ENCODE peak calls at places on chromosomes 5 and 9, in nine cellular contexts. M is stomach, K is transverse colon, V is breast epithelium, F is prostate gland, I is endothelial cell of umbilical vein, B is K562, Y is GM23338, C is HCT116. O is an unnamed sample. For H3K27me3, the result is how much of the 10 kb centered on the place peaks cover.

GRCh38 chr9:96655198-96655851 is at the start of gene PRXL2C:
- DNase-seq in B (peak), Y (peak), V (peak), I (peak), K (peak), M (peak), C (no peak), F (peak), O (peak)

GRCh38 chr9:35367451-35367850 is 122.5 kb upstream of the RUSC2 start:
- DNase-seq in F (no peak), V (no peak), I (peak), B (no peak), K (no peak), Y (no peak), C (no peak), M (no peak), O (no peak)

GRCh38 chr5:178207183-178207916 is 3.0 kb downstream of the HNRNPAB start:
- DNase-seq in Y (no peak), I (peak), M (peak), K (peak), V (peak), C (no peak), B (no peak), F (peak), O (no peak)

GRCh38 chr9:74025402-74025894 is 471.7 kb upstream of the RORB start:
- DNase-seq in V (no peak), K (no peak), C (no peak), I (no peak), B (no peak), Y (no peak), M (no peak), F (no peak), O (no peak)

GRCh38 chr5:137200906-137201305 is 298.2 kb downstream of the SPOCK1 start:
- DNase-seq in B (no peak), Y (peak), I (no peak), M (no peak), C (no peak), F (no peak), K (no peak), V (no peak), O (no peak)

GRCh38 chr9:87421734-87422133 is 75.9 kb upstream of the DAPK1 start:
- DNase-seq in F (no peak), K (no peak), V (no peak), C (no peak), M (no peak), I (no peak), Y (no peak), B (no peak), O (no peak)

GRCh38 chr9:82367016-82367415 is 378.4 kb downstream of the SPATA31D1 start:
- DNase-seq in I (no peak), V (no peak), Y (no peak), M (no peak), K (no peak), B (no peak), C (no peak), F (no peak), O (no peak)

GRCh38 chr9:71355884-71356283 is 234.5 kb upstream of the TRPM3 start:
- DNase-seq in V (no peak), C (peak), K (no peak), B (no peak), I (no peak), M (no peak), F (no peak), Y (peak), O (no peak)

GRCh38 chr5:69368458-69369368 is 607 bp downstream of the AK6 start:
- DNase-seq in K (no peak), B (peak), V (no peak), C (peak), F (no peak), I (peak), M (no peak), Y (peak), O (no peak)

GRCh38 chr9:87249029-87249428 is 248.6 kb upstream of the DAPK1 start:
- DNase-seq in B (no peak), M (no peak), F (peak), Y (no peak), K (no peak), V (no peak), C (no peak), I (no peak), O (no peak)

GRCh38 chr5:65790371-65791163 is 68.6 kb downstream of the NLN start:
- DNase-seq in C (no peak), F (no peak), K (no peak), Y (no peak), V (no peak), I (no peak), M (no peak), B (no peak), O (peak)

GRCh38 chr5:39650234-39650816 is 225.5 kb upstream of the DAB2 start:
- DNase-seq in F (no peak), V (no peak), B (no peak), C (no peak), I (peak), Y (no peak), M (no peak), K (no peak), O (no peak)

GRCh38 chr9:84276741-84277140 is 63.8 kb downstream of the SLC28A3 start:
- DNase-seq in M (no peak), V (no peak), B (no peak), F (no peak), I (no peak), Y (peak), K (no peak), C (no peak), O (no peak)

GRCh38 chr9:7315116-7315515 is 484.5 kb downstream of the DMAC1 start:
- DNase-seq in Y (no peak), B (no peak), I (no peak), K (no peak), V (no peak), F (no peak), C (no peak), M (no peak), O (no peak)

GRCh38 chr5:181217805-181218065 is 5.3 kb upstream of the TRIM41 start:
- DNase-seq in Y (no peak), I (no peak), V (no peak), M (no peak), B (no peak), C (no peak), K (peak), F (no peak), O (no peak)

GRCh38 chr9:127720031-127720864 is 4.4 kb downstream of the TTC16 start:
- DNase-seq in C (no peak), I (no peak), F (no peak), V (no peak), K (no peak), Y (no peak), B (no peak), M (no peak), O (no peak)

GRCh38 chr9:112782218-112782617 is 31.7 kb downstream of the SNX30 start:
- DNase-seq in Y (no peak), K (no peak), B (no peak), F (peak), M (no peak), C (no peak), V (no peak), I (no peak), O (no peak)

GRCh38 chr5:61744690-61745619 is 412.9 kb downstream of the ZSWIM6 start:
- DNase-seq in F (peak), M (peak), I (no peak), B (peak), V (no peak), K (no peak), C (peak), Y (no peak), O (no peak)

GRCh38 chr5:113084402-113085083 is 107.9 kb downstream of the DCP2 start:
- DNase-seq in C (no peak), M (no peak), I (no peak), F (no peak), K (no peak), Y (no peak), V (no peak), B (peak), O (no peak)

GRCh38 chr9:127229691-127230417 is 34.7 kb upstream of the GARNL3 start:
- DNase-seq in Y (no peak), F (no peak), I (no peak), K (no peak), C (no peak), M (no peak), B (no peak), V (no peak), O (no peak)

GRCh38 chr5:143913008-143913752 is 101.2 kb downstream of the HMHB1 start:
- DNase-seq in C (no peak), K (no peak), Y (no peak), F (no peak), V (no peak), B (no peak), I (peak), M (no peak), O (no peak)

GRCh38 chr5:179311091-179311470 is 34.2 kb downstream of the ADAMTS2 start:
- DNase-seq in M (no peak), I (no peak), V (peak), K (no peak), Y (no peak), C (no peak), F (no peak), B (no peak), O (no peak)

GRCh38 chr9:126148523-126148870 is 178.1 kb upstream of the MVB12B start:
- DNase-seq in C (no peak), I (no peak), K (no peak), Y (no peak), V (no peak), B (no peak), M (peak), F (no peak), O (no peak)

GRCh38 chr5:41356746-41357145 is 143.4 kb upstream of the C6 start:
- DNase-seq in C (no peak), Y (no peak), B (no peak), M (no peak), V (no peak), F (no peak), I (no peak), K (no peak), O (no peak)

GRCh38 chr5:59661939-59662615 is 231.4 kb downstream of the PDE4D start:
- DNase-seq in K (no peak), B (no peak), Y (peak), F (no peak), I (peak), V (no peak), C (no peak), M (no peak), O (no peak)

GRCh38 chr9:89905628-89906338 is 301.0 kb downstream of the GADD45G start:
- DNase-seq in M (no peak), C (no peak), I (no peak), Y (peak), V (no peak), K (no peak), F (no peak), B (no peak), O (no peak)

GRCh38 chr9:134838651-134839431 is 41.8 kb upstream of the FCN2 start:
- DNase-seq in Y (no peak), K (no peak), V (no peak), M (no peak), F (no peak), I (no peak), B (no peak), C (no peak), O (no peak)

GRCh38 chr9:134063088-134063875 is 4.5 kb downstream of the BRD3 start:
- DNase-seq in V (no peak), C (no peak), B (no peak), K (no peak), Y (no peak), M (peak), I (no peak), F (no peak), O (no peak)

GRCh38 chr5:32814620-32815019 is 103.5 kb downstream of the NPR3 start:
- DNase-seq in I (no peak), B (no peak), K (no peak), C (no peak), F (peak), V (no peak), M (no peak), Y (no peak), O (no peak)

GRCh38 chr5:128274441-128274840 is 190.9 kb downstream of the SLC12A2 start:
- DNase-seq in K (no peak), Y (no peak), F (no peak), B (no peak), V (no peak), I (no peak), C (no peak), M (no peak), O (no peak)

GRCh38 chr5:74352256-74352655 is 288.3 kb downstream of the ENC1 start:
- DNase-seq in B (no peak), I (no peak), K (no peak), Y (no peak), F (no peak), C (no peak), V (no peak), M (no peak), O (no peak)

GRCh38 chr9:4022435-4023067 is 277.3 kb downstream of the GLIS3 start:
- DNase-seq in F (no peak), K (no peak), C (no peak), B (no peak), M (no peak), V (no peak), Y (no peak), I (no peak), O (no peak)

GRCh38 chr9:133237271-133237731 is 28.3 kb upstream of the OBP2B start:
- DNase-seq in V (peak), M (peak), C (no peak), Y (no peak), K (no peak), I (peak), B (no peak), F (no peak), O (no peak)

GRCh38 chr9:98986866-98987653 is 43.4 kb downstream of the COL15A1 start:
- DNase-seq in V (no peak), Y (no peak), C (no peak), F (no peak), B (no peak), I (no peak), K (no peak), M (no peak), O (no peak)

GRCh38 chr9:98991981-98992884 is 48.5 kb downstream of the COL15A1 start:
- DNase-seq in M (no peak), V (no peak), B (no peak), I (no peak), Y (no peak), F (no peak), K (no peak), C (no peak), O (no peak)

GRCh38 chr9:98990181-98990870 is 46.6 kb downstream of the COL15A1 start:
- DNase-seq in B (no peak), I (no peak), Y (no peak), C (no peak), M (no peak), K (no peak), V (no peak), F (no peak), O (no peak)

GRCh38 chr9:98992885-98993569 is 49.3 kb downstream of the COL15A1 start:
- DNase-seq in V (no peak), K (no peak), Y (no peak), F (no peak), M (no peak), B (no peak), C (no peak), I (no peak), O (no peak)

GRCh38 chr9:98989036-98990000 is 45.6 kb downstream of the COL15A1 start:
- DNase-seq in M (no peak), C (peak), V (no peak), Y (no peak), B (no peak), K (peak), I (no peak), F (no peak), O (peak)
- TF ChIP-seq POLR2AphosphoS5 in M (peak), C (no peak), V (peak), Y (no peak), B (no peak), K (peak), I (no peak), F (peak), O (no peak)

GRCh38 chr5:141003026-141003425 is 36.8 kb downstream of the PCDHAC2 start:
- DNase-seq in C (no peak), I (no peak), B (no peak), K (no peak), M (no peak), V (no peak), F (no peak), Y (no peak), O (no peak)

GRCh38 chr5:141002667-141002965 is 36.3 kb downstream of the PCDHAC2 start:
- DNase-seq in F (no peak), Y (no peak), M (no peak), V (no peak), C (no peak), B (no peak), I (no peak), K (no peak), O (no peak)

GRCh38 chr5:140998921-140999410 is 32.7 kb downstream of the PCDHAC2 start:
- DNase-seq in I (no peak), K (no peak), M (no peak), B (no peak), V (no peak), Y (peak), F (no peak), C (no peak), O (no peak)

GRCh38 chr5:141001854-141002666 is 35.8 kb downstream of the PCDHAC2 start:
- DNase-seq in B (no peak), I (peak), C (peak), K (peak), V (no peak), Y (peak), M (peak), F (no peak), O (no peak)

DNA sequence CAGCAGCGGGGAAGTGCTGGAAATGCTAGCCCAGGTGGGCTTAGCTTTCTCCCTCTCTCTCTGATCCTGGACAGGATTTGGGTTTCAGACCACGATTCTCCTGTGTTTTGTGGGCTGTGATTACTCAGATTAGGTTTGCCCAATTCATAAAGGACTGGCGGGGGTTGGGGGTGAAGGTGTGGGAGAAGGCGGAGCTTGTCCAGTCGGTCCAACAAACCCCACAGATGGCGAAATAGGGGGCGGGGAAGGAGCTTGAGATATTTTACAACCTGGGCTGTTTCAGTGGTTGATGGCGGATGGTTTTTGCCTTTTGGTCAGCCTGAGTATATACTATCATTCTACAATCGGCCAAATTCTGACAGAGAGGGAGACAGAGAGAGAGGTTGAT is 35.2 kb downstream of the PCDHAC2 start:
- DNase-seq in B (no peak), K (no peak), M (no peak), I (no peak), V (no peak), Y (peak), F (no peak), C (peak), O (no peak)
- H3K4me3 ChIP-seq in B (no peak), K (no peak), M (peak), I (peak), V (peak), Y (peak), F (no peak), C (peak), O (no peak)

GRCh38 chr5:91635950-91636349 is 252.8 kb upstream of the ARRDC3 start:
- DNase-seq in C (no peak), V (no peak), F (no peak), B (no peak), Y (no peak), M (no peak), I (no peak), K (no peak), O (no peak)
- H3K27me3 ChIP-seq in C (under half), V (under half), F (under half), B (under half), Y (under half), M (under half), I (under half), K (under half), O (under half)

DNA sequence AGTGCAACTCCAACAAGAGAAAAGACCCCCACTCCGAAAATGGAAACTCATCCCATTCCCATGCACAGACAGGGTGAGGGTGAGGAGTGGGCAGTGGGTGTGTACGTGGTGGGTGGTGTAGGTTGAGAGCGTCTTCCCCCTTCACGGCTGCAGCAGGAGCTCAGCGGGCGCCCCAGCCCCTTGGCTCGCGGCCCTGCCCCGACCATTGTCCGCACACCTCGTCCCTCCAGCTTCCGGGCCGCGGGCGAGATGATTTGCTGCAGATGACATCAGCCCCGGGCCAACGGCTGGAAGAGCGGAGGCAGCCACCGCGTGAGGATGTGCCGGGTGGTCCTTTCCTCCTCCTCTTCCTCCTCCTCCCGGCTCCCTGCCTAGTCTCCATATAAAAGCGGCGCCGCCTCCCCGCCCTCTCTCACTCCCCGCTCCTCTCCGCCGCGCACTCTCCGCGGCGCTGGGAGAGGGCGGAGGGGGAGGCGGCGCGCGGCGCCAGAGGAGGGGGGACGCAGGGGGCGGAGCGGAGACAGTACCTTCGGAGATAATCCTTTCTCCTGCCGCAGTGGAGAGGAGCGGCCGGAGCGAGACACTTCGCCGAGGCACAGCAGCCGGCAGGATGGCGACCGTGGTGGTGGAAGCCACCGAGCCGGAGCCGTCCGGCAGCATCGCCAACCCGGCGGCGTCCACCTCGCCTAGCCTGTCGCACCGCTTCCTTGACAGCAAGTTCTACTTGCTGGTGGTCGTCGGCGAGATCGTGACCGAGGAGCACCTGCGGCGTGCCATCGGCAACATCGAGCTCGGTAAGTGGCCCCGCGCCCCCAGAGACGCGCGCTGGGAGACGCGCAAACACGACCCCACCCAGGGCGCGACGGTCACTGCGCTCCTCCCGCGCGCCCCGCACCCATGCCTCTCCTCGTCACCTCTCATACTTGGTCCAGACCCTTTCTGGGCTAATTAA is at the start of gene MAP1B:
- DNase-seq in F (peak), C (no peak), M (no peak), I (peak), B (peak), V (no peak), Y (peak), K (no peak), O (no peak)
- TF ChIP-seq POLR2AphosphoS5 in F (peak), C (peak), M (peak), I (peak), B (peak), V (no peak), Y (peak), K (no peak), O (no peak)

DNA sequence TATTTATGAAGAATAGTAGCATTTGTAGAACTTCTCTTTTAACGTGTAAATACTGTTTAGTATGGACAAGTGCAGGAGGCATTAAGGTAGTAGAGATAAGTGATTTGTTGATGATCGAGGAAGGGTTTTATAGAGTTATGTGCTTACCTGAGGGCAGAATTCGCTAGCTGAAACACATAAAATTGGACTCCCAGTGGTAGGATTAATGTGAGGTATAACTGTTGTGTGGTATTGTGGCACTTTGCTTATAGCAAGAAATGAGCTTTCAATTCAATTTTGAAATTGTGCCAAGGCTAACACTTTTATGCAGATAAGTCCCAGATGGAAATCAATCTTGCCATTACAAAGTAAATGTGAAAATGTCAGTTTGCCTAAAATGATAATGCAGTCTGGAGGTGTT is 1.2 kb downstream of the AP3S1 start:
- DNase-seq in B (no peak), C (no peak), V (no peak), F (no peak), Y (no peak), K (no peak), M (no peak), I (peak), O (no peak)
- H3K4me3 ChIP-seq in B (peak), C (peak), V (peak), F (peak), Y (peak), K (peak), M (peak), I (peak), O (peak)

GRCh38 chr9:119095072-119095471 is 274.2 kb downstream of the BRINP1 start:
- DNase-seq in B (no peak), I (no peak), V (no peak), C (no peak), Y (no peak), M (no peak), K (no peak), F (no peak), O (no peak)
- H3K27me3 ChIP-seq in B (under half), I (under half), V (under half), C (under half), Y (under half), M (under half), K (under half), F (under half), O (under half)

O was measured in HL-60.